ENCODE peak calls at places on chromosomes 16 and 17, in seven cellular contexts. One of them, this sample, is unnamed.
A peak's percentile ranks its signal among the peaks of the same experiment; 100 is the strongest.

GRCh38 chr17:57945999-57946797 is 9.0 kb downstream of the CUEDC1 start:
- DNase-seq in mammary epithelial cell: peak; percentile 78
- DNase-seq in foreskin keratinocyte: peak; percentile 82
- DNase-seq in HTR-8/SVneo: no peak
- DNase-seq in NCI-H1436: no peak
- DNase-seq in transverse colon: no peak
- DNase-seq in NCI-H1092: no peak
- DNase-seq in this sample: no peak

GRCh38 chr17:4588391-4588790 is 4.1 kb downstream of the SMTNL2 start:
- DNase-seq in NCI-H1092: no peak
- DNase-seq in foreskin keratinocyte: no peak
- DNase-seq in transverse colon: no peak
- DNase-seq in HTR-8/SVneo: no peak
- DNase-seq in mammary epithelial cell: no peak
- DNase-seq in NCI-H1436: no peak
- DNase-seq in this sample: no peak

GRCh38 chr16:56267888-56268287 is 76.6 kb downstream of the GNAO1 start:
- DNase-seq in NCI-H1436: peak; percentile 25
- DNase-seq in mammary epithelial cell: no peak
- DNase-seq in HTR-8/SVneo: no peak
- DNase-seq in foreskin keratinocyte: no peak
- DNase-seq in NCI-H1092: no peak
- DNase-seq in transverse colon: no peak
- DNase-seq in this sample: no peak

GRCh38 chr17:82384051-82384729 is 12.6 kb downstream of the UTS2R start:
- DNase-seq in transverse colon: no peak
- DNase-seq in NCI-H1092: no peak
- DNase-seq in mammary epithelial cell: no peak
- DNase-seq in NCI-H1436: no peak
- DNase-seq in foreskin keratinocyte: no peak
- DNase-seq in HTR-8/SVneo: no peak
- DNase-seq in this sample: no peak

GRCh38 chr16:85781156-85781555 is 18.2 kb downstream of the EMC8 start:
- DNase-seq in NCI-H1092: no peak
- DNase-seq in NCI-H1436: no peak
- DNase-seq in HTR-8/SVneo: no peak
- DNase-seq in foreskin keratinocyte: no peak
- DNase-seq in transverse colon: no peak
- DNase-seq in mammary epithelial cell: no peak
- DNase-seq in this sample: no peak

GRCh38 chr17:55426851-55427586 is 5.4 kb upstream of the MMD start:
- DNase-seq in NCI-H1092: no peak
- DNase-seq in NCI-H1436: no peak
- DNase-seq in mammary epithelial cell: peak; percentile 24
- DNase-seq in transverse colon: no peak
- DNase-seq in HTR-8/SVneo: no peak
- DNase-seq in foreskin keratinocyte: no peak
- DNase-seq in this sample: no peak

GRCh38 chr17:5584971-5585794 is 874 bp upstream of the NLRP1 start:
- DNase-seq in foreskin keratinocyte: peak; percentile 95
- DNase-seq in mammary epithelial cell: peak; percentile 88
- DNase-seq in NCI-H1092: no peak
- DNase-seq in HTR-8/SVneo: peak; percentile 31
- DNase-seq in transverse colon: no peak
- DNase-seq in NCI-H1436: no peak
- DNase-seq in this sample: no peak

GRCh38 chr17:21213005-21213404 is 956 bp downstream of the TMEM11 start:
- DNase-seq in NCI-H1092: no peak
- DNase-seq in transverse colon: no peak
- DNase-seq in HTR-8/SVneo: no peak
- DNase-seq in NCI-H1436: no peak
- DNase-seq in foreskin keratinocyte: no peak
- DNase-seq in mammary epithelial cell: no peak
- DNase-seq in this sample: no peak

GRCh38 chr17:2602597-2603017 is 9.2 kb downstream of the PAFAH1B1 start:
- DNase-seq in HTR-8/SVneo: no peak
- DNase-seq in foreskin keratinocyte: no peak
- DNase-seq in NCI-H1436: no peak
- DNase-seq in mammary epithelial cell: no peak
- DNase-seq in NCI-H1092: no peak
- DNase-seq in transverse colon: no peak
- DNase-seq in this sample: no peak

GRCh38 chr17:16997514-16998429 is 25.9 kb upstream of the TNFRSF13B start:
- DNase-seq in HTR-8/SVneo: no peak
- DNase-seq in NCI-H1436: no peak
- DNase-seq in foreskin keratinocyte: no peak
- DNase-seq in NCI-H1092: no peak
- DNase-seq in transverse colon: no peak
- DNase-seq in mammary epithelial cell: peak; percentile 47
- DNase-seq in this sample: no peak